ENCODE peak calls at places on chromosomes 7 and 10, in ten cellular contexts. D, M, Y, T, S, K, P, W, I and Q are unnamed samples.

GRCh38 chr7:70505886-70506285 is 626.1 kb upstream of the GALNT17 start:
- DNase-seq in D (no peak), M (no peak), Y (no peak), T (no peak), S (no peak), K (no peak), P (no peak), W (no peak), I (no peak), Q (no peak)

GRCh38 chr10:103696411-103697145 is 158.8 kb downstream of the SH3PXD2A start:
- DNase-seq in D (peak; percentile 30), M (no peak), Y (peak; percentile 72), T (peak; percentile 44), S (peak; percentile 92), K (no peak), P (peak; percentile 98), W (peak; percentile 94), I (peak; percentile 72), Q (peak; percentile 36)

GRCh38 chr7:128812514-128813168 is 17.6 kb upstream of the FLNC start:
- DNase-seq in D (no peak), M (peak; percentile 53), Y (no peak), T (no peak), S (no peak), K (no peak), P (no peak), W (no peak), I (no peak), Q (no peak)

GRCh38 chr7:139698278-139698677 is 79.5 kb downstream of the HIPK2 start:
- DNase-seq in D (no peak), M (no peak), Y (no peak), T (no peak), S (no peak), K (no peak), P (no peak), W (no peak), I (no peak), Q (no peak)

GRCh38 chr7:90726623-90727022 is 130.5 kb downstream of the CDK14 start:
- DNase-seq in D (no peak), M (no peak), Y (no peak), T (no peak), S (peak; percentile 78), K (no peak), P (peak; percentile 52), W (peak; percentile 62), I (no peak), Q (no peak)

GRCh38 chr7:3977391-3977790 is 676.3 kb downstream of the SDK1 start:
- DNase-seq in D (no peak), M (no peak), Y (no peak), T (no peak), S (no peak), K (peak; percentile 64), P (no peak), W (no peak), I (no peak), Q (no peak)

GRCh38 chr7:39700932-39701331 is 77.6 kb downstream of the RALA start:
- DNase-seq in D (no peak), M (peak; percentile 69), Y (no peak), T (no peak), S (no peak), K (no peak), P (no peak), W (no peak), I (no peak), Q (no peak)

GRCh38 chr7:7861211-7861633 is 107.4 kb upstream of the GLCCI1 start:
- DNase-seq in D (no peak), M (no peak), Y (no peak), T (no peak), S (peak; percentile 87), K (no peak), P (peak; percentile 76), W (peak; percentile 86), I (no peak), Q (no peak)

GRCh38 chr10:14478639-14479038 is 147.9 kb upstream of the FRMD4A start:
- DNase-seq in D (no peak), M (no peak), Y (no peak), T (no peak), S (peak; percentile 84), K (no peak), P (peak; percentile 78), W (peak; percentile 86), I (no peak), Q (no peak)

GRCh38 chr10:48406204-48406603 is 99.7 kb downstream of the MAPK8 start:
- DNase-seq in D (no peak), M (no peak), Y (no peak), T (no peak), S (peak; percentile 71), K (no peak), P (peak; percentile 63), W (peak; percentile 36), I (no peak), Q (no peak)

GRCh38 chr7:2651336-2651735 is 19.6 kb downstream of the TTYH3 start:
- DNase-seq in D (no peak), M (no peak), Y (no peak), T (no peak), S (no peak), K (no peak), P (no peak), W (no peak), I (no peak), Q (no peak)

GRCh38 chr10:79070611-79071534 is 2.1 kb downstream of the ZMIZ1 start:
- DNase-seq in D (peak; percentile 27), M (peak; percentile 95), Y (no peak), T (no peak), S (peak; percentile 69), K (peak; percentile 96), P (peak; percentile 95), W (peak; percentile 64), I (peak; percentile 91), Q (no peak)

GRCh38 chr7:144388950-144389349 is 14.5 kb downstream of the NOBOX start:
- DNase-seq in D (no peak), M (no peak), Y (no peak), T (no peak), S (no peak), K (no peak), P (no peak), W (no peak), I (no peak), Q (no peak)

GRCh38 chr10:120979435-120980315 is 128.5 kb downstream of the WDR11 start:
- DNase-seq in D (no peak), M (peak; percentile 90), Y (no peak), T (no peak), S (no peak), K (no peak), P (peak; percentile 10), W (no peak), I (peak; percentile 66), Q (no peak)

DNA sequence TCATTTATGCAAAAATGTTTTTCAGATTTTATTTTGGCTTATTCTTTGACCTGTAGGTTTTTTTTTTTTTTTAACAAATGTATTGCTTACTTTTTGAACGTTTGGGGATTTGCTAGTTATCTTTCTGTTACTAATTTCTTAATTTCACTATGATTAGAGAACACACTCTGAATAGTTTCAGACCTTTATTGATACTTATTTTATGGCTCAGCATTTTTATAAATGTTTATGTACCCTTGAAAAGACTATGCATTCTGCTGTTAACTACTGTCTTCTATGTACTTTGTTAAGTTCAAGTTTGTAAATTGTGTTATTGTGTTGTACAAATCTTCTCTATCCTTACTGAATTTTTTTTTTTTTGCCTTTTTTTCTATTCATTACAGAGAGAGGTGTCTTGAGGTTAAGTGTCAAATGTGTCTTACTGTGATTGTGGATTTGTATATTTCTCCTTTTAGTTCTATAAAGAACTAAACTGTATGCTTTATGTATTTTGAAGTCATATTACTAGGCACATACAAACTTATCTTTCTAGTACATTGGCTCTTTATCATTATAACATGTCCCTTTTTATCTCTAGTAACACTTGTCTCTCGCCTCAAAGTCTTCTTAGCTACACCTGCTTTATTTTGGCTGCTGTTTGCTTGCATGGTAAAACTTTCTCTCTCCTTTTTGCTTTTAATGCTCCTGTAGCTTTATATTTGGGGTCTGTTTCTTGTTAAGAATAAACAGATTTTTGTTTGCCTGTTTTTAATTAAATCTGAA is 8.1 kb downstream of the MKLN1 start:
- DNase-seq in D (no peak), M (no peak), Y (no peak), T (no peak), S (no peak), K (no peak), P (no peak), W (no peak), I (no peak), Q (no peak)
- H3K9me3 ChIP-seq in D (peaks cover 5% of the 10 kb centered on the region), M (peaks cover 17% of the 10 kb centered on the region), Y (no peaks in the 10 kb centered on the region), T (peaks cover 9% of the 10 kb centered on the region), S (peaks cover 6% of the 10 kb centered on the region), K (peaks cover 18% of the 10 kb centered on the region), P (no peaks in the 10 kb centered on the region), W (no peaks in the 10 kb centered on the region), I (no peaks in the 10 kb centered on the region), Q (no peaks in the 10 kb centered on the region)

GRCh38 chr7:158183431-158183830 is 404.2 kb downstream of the PTPRN2 start:
- DNase-seq in D (no peak), M (no peak), Y (no peak), T (no peak), S (no peak), K (no peak), P (no peak), W (no peak), I (no peak), Q (no peak)
- H3K9me3 ChIP-seq in D (no peaks in the 10 kb centered on the region), M (no peaks in the 10 kb centered on the region), Y (no peaks in the 10 kb centered on the region), T (no peaks in the 10 kb centered on the region), S (peaks cover 17% of the 10 kb centered on the region), K (peaks cover 13% of the 10 kb centered on the region), P (no peaks in the 10 kb centered on the region), W (no peaks in the 10 kb centered on the region), I (no peaks in the 10 kb centered on the region), Q (no peaks in the 10 kb centered on the region)

DNA sequence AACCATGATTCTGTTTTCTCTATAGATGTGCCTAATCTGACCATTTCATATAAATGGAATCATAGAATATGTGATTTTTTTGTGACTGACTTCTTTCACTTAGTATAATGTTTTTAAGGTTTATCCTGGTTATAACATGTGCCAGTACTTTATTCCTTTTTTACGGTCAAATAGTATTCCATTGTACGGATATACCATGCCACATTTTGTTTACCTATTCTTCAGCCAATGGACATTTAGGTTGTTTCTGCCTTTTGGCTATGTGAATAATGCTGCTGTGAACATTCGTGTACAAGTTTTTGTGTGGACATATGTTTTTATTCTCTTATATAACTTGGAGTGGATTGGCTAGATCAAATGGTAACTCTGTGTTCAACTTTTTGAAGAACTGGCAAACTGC is 178.3 kb upstream of the TCF7L2 start:
- DNase-seq in D (no peak), M (no peak), Y (no peak), T (no peak), S (no peak), K (no peak), P (no peak), W (no peak), I (no peak), Q (no peak)
- H3K9me3 ChIP-seq in D (no peaks in the 10 kb centered on the region), M (no peaks in the 10 kb centered on the region), Y (no peaks in the 10 kb centered on the region), T (no peaks in the 10 kb centered on the region), S (no peaks in the 10 kb centered on the region), K (no peaks in the 10 kb centered on the region), P (no peaks in the 10 kb centered on the region), W (no peaks in the 10 kb centered on the region), I (no peaks in the 10 kb centered on the region), Q (no peaks in the 10 kb centered on the region)

DNA sequence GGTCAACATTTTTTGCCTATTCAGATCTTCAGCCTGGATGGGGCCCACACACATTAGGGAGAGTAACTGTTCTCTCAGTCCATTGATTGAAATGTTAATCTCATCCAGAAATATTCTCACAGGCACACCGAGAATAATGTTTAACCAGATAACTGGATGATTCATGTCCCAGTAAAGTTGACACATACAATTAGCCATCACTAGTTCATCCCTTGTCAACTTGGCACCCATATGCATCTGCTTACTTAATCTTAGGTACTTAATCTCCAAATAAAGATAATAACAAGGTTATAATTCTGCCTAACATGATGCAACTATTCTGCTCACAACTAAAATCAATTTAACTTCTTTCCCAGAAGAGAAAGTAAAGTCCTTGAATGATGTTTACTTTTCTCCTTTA is 502.6 kb downstream of the ADRA2A start:
- DNase-seq in D (no peak), M (no peak), Y (no peak), T (no peak), S (no peak), K (no peak), P (no peak), W (no peak), I (no peak), Q (no peak)
- H3K9me3 ChIP-seq in D (no peaks in the 10 kb centered on the region), M (no peaks in the 10 kb centered on the region), Y (no peaks in the 10 kb centered on the region), T (no peaks in the 10 kb centered on the region), S (peaks cover 14% of the 10 kb centered on the region), K (no peaks in the 10 kb centered on the region), P (no peaks in the 10 kb centered on the region), W (no peaks in the 10 kb centered on the region), I (no peaks in the 10 kb centered on the region), Q (no peaks in the 10 kb centered on the region)